ENCODE peak calls at places on chromosome 10, in six cellular contexts. O is LoVo; D is HEK293T; E is mesenchymal stem cell; Y is stimulated activated CD4-positive, alpha-beta T cell treated with anti-CD3 and anti-CD28 coated beads, TNF-alpha, amount 100 ng/mL, for 48 hours; K is mucosa of gallbladder. R is an unnamed sample.

GRCh38 chr10:102975483-102976057 is 57.5 kb downstream of the CNNM2 start:
- DNase-seq in Y (no peak), K (no peak), O (no peak), D (no peak), E (no peak), R (no peak)

GRCh38 chr10:50417906-50418697 is 166.8 kb upstream of the ASAH2 start:
- DNase-seq in O (peak), E (peak), Y (no peak), D (peak), K (peak), R (peak)

GRCh38 chr10:43461950-43462349 is 25.0 kb downstream of the ZNF487 start:
- DNase-seq in D (peak), O (peak), E (peak), K (peak), Y (no peak), R (peak)

GRCh38 chr10:1589257-1589656 is 148.1 kb downstream of the ADARB2 start:
- DNase-seq in O (no peak), D (no peak), K (no peak), Y (no peak), E (no peak), R (no peak)

GRCh38 chr10:1074748-1075358 is 18.7 kb downstream of the WDR37 start:
- DNase-seq in K (no peak), O (no peak), Y (no peak), D (no peak), E (no peak), R (no peak)

GRCh38 chr10:112678581-112678980 is 231.6 kb downstream of the VTI1A start:
- DNase-seq in E (peak), Y (no peak), D (no peak), K (no peak), O (no peak), R (no peak)

GRCh38 chr10:86337121-86337601 is 29.4 kb downstream of the GRID1 start:
- DNase-seq in O (no peak), Y (no peak), E (no peak), K (no peak), D (no peak), R (no peak)

GRCh38 chr10:72308320-72308987 is 34.7 kb downstream of the DDIT4 start:
- DNase-seq in D (no peak), K (peak), Y (no peak), O (peak), E (peak), R (no peak)

GRCh38 chr10:53737132-53737531 is 964.5 kb upstream of the MBL2 start:
- DNase-seq in O (no peak), Y (no peak), K (no peak), E (no peak), D (no peak), R (no peak)

GRCh38 chr10:34719746-34720145 is 95.3 kb downstream of the PARD3 start:
- DNase-seq in D (no peak), K (no peak), E (no peak), O (no peak), Y (no peak), R (no peak)

GRCh38 chr10:126500866-126501265 is 112.6 kb upstream of the ADAM12 start:
- DNase-seq in Y (no peak), O (no peak), E (peak), K (no peak), D (no peak), R (no peak)

GRCh38 chr10:102656026-102656425 is 11.7 kb downstream of the TRIM8 start:
- DNase-seq in Y (no peak), K (no peak), O (no peak), E (no peak), D (no peak), R (no peak)

GRCh38 chr10:110500515-110500905 is 2.8 kb downstream of the DUSP5 start:
- DNase-seq in O (no peak), E (peak), Y (no peak), K (no peak), D (no peak), R (no peak)

GRCh38 chr10:120457431-120458172 is 575 bp downstream of the PLPP4 start:
- DNase-seq in D (no peak), K (no peak), O (no peak), Y (no peak), E (no peak), R (no peak)

R was measured in iPS DF 6.9.